ENCODE peak calls at places on chromosomes 1 and 21, in eight cellular contexts. Y is AG09319, I is psoas muscle, J is GM13977, H is sigmoid colon, F is brain microvascular endothelial cell, E is AG04450, C is fibroblast of lung. M is an unnamed sample.

GRCh38 chr1:92577251-92577895 is 90.6 kb upstream of the GFI1 start:
- DNase-seq in I (no peak), Y (no peak), H (no peak), E (no peak), J (no peak), F (no peak), C (peak), M (no peak)

GRCh38 chr1:16276302-16277020 is 39.5 kb upstream of the CPLANE2 start:
- DNase-seq in E (no peak), H (no peak), I (no peak), C (no peak), Y (no peak), J (no peak), F (no peak), M (no peak)

GRCh38 chr1:25666437-25666836 is 49.8 kb downstream of the MAN1C1 start:
- DNase-seq in J (no peak), Y (no peak), C (no peak), E (no peak), I (no peak), F (no peak), H (no peak), M (peak)

GRCh38 chr1:30969903-30970302 is 61.3 kb upstream of the SDC3 start:
- DNase-seq in H (no peak), E (no peak), C (no peak), F (no peak), Y (no peak), I (no peak), J (peak), M (no peak)

GRCh38 chr1:26233903-26234643 is at the start of gene CEP85:
- DNase-seq in F (peak), J (peak), C (peak), I (peak), E (peak), H (peak), Y (peak), M (peak)

GRCh38 chr1:86378813-86379212 is 17.3 kb downstream of the ODF2L start:
- DNase-seq in I (no peak), E (no peak), H (no peak), J (no peak), C (no peak), Y (no peak), F (no peak), M (no peak)

GRCh38 chr1:207836616-207837352 is 74.1 kb downstream of the CD34 start:
- DNase-seq in Y (no peak), F (no peak), C (no peak), E (no peak), H (peak), I (no peak), J (no peak), M (no peak)

GRCh38 chr1:229114315-229114714 is 156.6 kb upstream of the RAB4A start:
- DNase-seq in F (no peak), C (peak), I (no peak), Y (no peak), J (no peak), H (peak), E (no peak), M (peak)

GRCh38 chr21:16117851-16118592 is 388.2 kb downstream of the USP25 start:
- DNase-seq in I (no peak), C (peak), E (peak), J (no peak), Y (peak), H (no peak), F (peak), M (no peak)

GRCh38 chr1:225479996-225480720 is 52.3 kb upstream of the LBR start:
- DNase-seq in C (no peak), E (no peak), H (peak), I (no peak), Y (no peak), J (no peak), F (no peak), M (no peak)

GRCh38 chr1:11355594-11356467 is 82.8 kb downstream of the UBIAD1 start:
- DNase-seq in H (no peak), I (no peak), C (no peak), E (no peak), F (no peak), J (no peak), Y (no peak), M (no peak)

GRCh38 chr1:55235722-55236121 is 20.6 kb upstream of the USP24 start:
- DNase-seq in Y (peak), I (no peak), C (peak), J (no peak), E (peak), F (peak), H (no peak), M (no peak)

GRCh38 chr1:206769331-206769731 is 1.2 kb upstream of the IL19 start:
- DNase-seq in Y (no peak), J (peak), C (no peak), F (no peak), E (no peak), I (no peak), H (no peak), M (no peak)

GRCh38 chr1:171596119-171596518 is 25.9 kb upstream of the MYOCOS start:
- DNase-seq in H (no peak), I (no peak), E (no peak), F (no peak), C (no peak), J (no peak), Y (no peak), M (no peak)

GRCh38 chr1:3417082-3417728 is 37.3 kb upstream of the ARHGEF16 start:
- DNase-seq in I (no peak), C (no peak), F (no peak), H (no peak), Y (no peak), E (no peak), J (no peak), M (no peak)

GRCh38 chr1:117181630-117182041 is 29.1 kb downstream of the VTCN1 start:
- DNase-seq in F (no peak), I (no peak), H (no peak), Y (no peak), C (peak), J (no peak), E (no peak), M (no peak)

GRCh38 chr1:12448746-12449177 is 169.2 kb downstream of the DHRS3 start:
- DNase-seq in E (no peak), H (peak), J (no peak), I (no peak), Y (no peak), C (peak), F (peak), M (no peak)

GRCh38 chr1:107914144-107914543 is 50.8 kb downstream of the VAV3 start:
- DNase-seq in F (no peak), Y (no peak), C (no peak), E (no peak), I (no peak), J (no peak), H (no peak), M (no peak)

GRCh38 chr1:176802316-176802715 is 339.3 kb downstream of the PAPPA2 start:
- DNase-seq in I (no peak), H (no peak), J (no peak), C (no peak), Y (no peak), F (no peak), E (no peak), M (no peak)

GRCh38 chr1:38239258-38239657 is 192.7 kb upstream of the POU3F1 start:
- DNase-seq in I (no peak), H (no peak), F (no peak), E (no peak), J (no peak), Y (no peak), C (no peak), M (no peak)

GRCh38 chr1:15060104-15060503 is 93.4 kb upstream of the TMEM51 start:
- DNase-seq in F (no peak), J (no peak), E (no peak), Y (no peak), I (no peak), H (no peak), C (no peak), M (no peak)

DNA sequence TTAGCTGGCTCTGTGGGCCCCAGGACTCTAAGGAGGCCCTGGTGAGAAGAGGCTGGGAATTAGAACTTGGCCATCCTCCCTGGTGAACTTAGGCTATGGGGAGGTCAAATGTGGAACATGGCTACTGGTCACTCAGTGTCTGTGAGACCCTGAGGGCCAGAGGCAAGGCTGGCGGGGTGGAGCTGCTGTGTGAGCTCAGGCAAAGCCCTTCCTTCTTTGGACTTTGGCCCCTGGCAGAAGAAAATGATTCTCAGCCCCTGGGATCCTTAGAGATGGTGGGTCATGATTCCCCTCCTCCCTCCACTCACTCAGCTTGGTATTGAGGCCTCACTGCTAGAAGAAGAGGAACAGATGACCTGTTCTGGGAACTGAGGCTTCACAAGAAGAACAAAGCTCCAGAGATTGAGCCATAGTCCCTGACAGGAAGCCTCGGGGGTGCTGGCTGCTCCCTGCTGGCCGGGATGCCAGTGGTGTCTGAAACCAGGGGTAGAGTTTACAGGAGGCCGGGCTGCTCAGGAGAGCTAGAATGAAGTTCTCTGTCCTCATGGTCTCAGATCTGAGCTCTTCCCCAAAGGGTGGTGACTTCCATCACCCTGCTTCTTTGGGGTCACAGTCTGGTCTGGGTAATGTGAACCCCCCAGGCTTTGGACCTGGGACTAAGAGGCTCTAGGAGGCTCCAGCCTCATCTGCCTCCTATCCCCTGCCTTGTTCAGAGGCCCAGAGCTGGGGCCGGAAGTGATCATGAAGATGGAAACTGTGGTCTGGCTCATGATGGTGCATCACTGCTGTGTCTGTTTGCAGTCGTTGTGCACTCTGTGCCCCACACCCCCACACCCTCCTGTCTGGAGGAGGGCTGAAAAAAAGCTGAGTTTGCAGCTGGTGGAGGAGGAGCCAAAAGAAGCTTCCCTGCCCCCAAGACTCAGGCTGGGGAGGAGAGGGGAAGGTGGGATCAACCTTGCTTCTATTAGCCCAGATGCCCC is 905 bp downstream of the BTBD19 start:
- DNase-seq in Y (no peak), I (peak), E (no peak), F (peak), H (peak), J (peak), C (peak), M (peak)
- TF ChIP-seq CTCF in Y (peak), I (no peak), E (peak), F (peak), H (no peak), J (no peak), C (no peak), M (no peak)

DNA sequence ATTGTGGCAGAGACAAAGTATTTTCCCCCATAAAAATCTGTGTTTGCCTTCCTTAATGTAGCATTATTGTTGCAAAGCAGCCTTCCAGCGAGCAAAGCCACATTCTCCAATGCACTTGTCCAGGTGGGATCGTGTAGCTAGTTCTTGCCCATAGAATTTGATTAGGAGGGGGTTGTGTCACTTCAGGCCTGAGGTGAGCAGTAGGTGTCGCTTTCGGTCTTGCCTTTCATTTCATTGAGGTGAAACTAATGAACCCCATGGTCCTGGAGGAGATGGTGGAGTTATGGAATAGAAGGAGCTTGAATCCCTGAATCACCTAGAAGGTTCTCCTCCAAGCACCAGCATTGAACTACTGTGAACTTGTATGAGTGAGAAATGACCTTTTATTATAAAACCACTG is 318.9 kb upstream of the PBX1 start:
- DNase-seq in J (no peak), E (no peak), F (no peak), H (no peak), I (no peak), C (peak), Y (no peak), M (no peak)
- TF ChIP-seq CTCF in J (no peak), E (no peak), F (peak), H (no peak), I (no peak), C (no peak), Y (peak), M (no peak)

DNA sequence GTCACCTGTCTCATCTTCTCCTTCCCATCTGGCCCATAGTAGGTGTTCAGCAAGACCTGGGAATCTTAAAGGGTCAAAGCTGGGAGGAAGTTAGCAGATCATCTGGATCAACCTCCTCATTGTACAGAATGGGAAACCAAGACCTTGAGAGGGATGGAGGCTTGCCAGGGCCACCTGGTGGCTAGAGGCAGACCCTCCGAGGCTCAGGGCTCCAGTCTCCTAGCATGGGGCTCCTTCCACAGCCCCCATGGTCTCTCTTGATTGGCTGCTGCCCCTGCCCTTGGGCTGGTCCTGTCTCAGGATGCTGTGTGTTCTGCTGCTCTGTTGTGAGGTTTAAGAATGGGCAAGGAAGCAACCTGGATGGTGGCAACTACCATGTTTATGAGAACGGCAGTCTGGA is 68.7 kb upstream of the CNTN2 start:
- DNase-seq in J (no peak), Y (no peak), F (no peak), C (no peak), I (no peak), E (no peak), H (no peak), M (no peak)
- TF ChIP-seq CTCF in J (no peak), Y (no peak), F (no peak), C (no peak), I (no peak), E (no peak), H (no peak), M (no peak)

GRCh38 chr1:247146671-247147070 is 25.1 kb downstream of the ZNF124 start:
- DNase-seq in F (no peak), J (no peak), C (no peak), E (no peak), I (no peak), Y (no peak), H (no peak), M (no peak)
- TF ChIP-seq CTCF in F (peak), J (no peak), C (no peak), E (no peak), I (no peak), Y (no peak), H (no peak), M (no peak)

DNA sequence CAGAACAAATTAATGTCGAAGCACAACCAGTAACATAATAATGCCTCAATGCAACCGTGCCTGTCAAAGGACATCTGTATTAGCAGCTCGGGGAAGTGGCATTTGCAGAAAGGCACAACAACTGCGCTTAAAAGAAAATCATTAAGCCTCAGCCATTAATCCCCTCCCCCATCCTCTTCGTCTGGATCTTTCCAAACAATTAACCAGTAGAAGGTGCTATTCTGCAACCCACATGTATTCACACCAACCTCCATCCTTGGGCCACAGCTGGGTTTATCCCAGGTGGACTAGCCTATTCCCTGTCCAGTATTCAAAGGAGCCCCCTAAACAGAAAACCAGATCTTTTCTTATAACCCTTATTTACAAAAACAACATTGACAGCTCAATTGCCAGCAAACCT is 2.6 kb downstream of the RERE start:
- DNase-seq in H (no peak), C (no peak), E (no peak), F (no peak), Y (no peak), I (no peak), J (no peak), M (no peak)
- TF ChIP-seq CTCF in H (no peak), C (no peak), E (no peak), F (no peak), Y (no peak), I (no peak), J (peak), M (no peak)